ENCODE peak calls at places on chromosomes 7 and 10, in seven cellular contexts. E is H9, H is IMR-90, W is H1, C is mesendoderm, K is neuronal stem cell, X is trophoblast cell. Y is an unnamed sample.

GRCh38 chr10:121764241-121764942 is 163.4 kb downstream of the ATE1 start:
- DNase-seq in E (no peak), H (no peak), W (no peak), C (no peak), K (no peak), X (no peak), Y (no peak)

GRCh38 chr7:44759246-44759645 is 10.6 kb downstream of the ZMIZ2 start:
- DNase-seq in E (no peak), H (no peak), W (no peak), C (no peak), K (no peak), X (no peak), Y (no peak)

GRCh38 chr7:1106783-1107421 is 19.0 kb downstream of the GPER1 start:
- DNase-seq in E (no peak), H (no peak), W (no peak), C (no peak), K (no peak), X (no peak), Y (no peak)

GRCh38 chr7:29322023-29322712 is 127.6 kb downstream of the CHN2 start:
- DNase-seq in E (no peak), H (no peak), W (no peak), C (peak; percentile 57), K (no peak), X (no peak), Y (no peak)

GRCh38 chr10:73597346-73597745 is 6.2 kb upstream of the USP54 start:
- DNase-seq in E (no peak), H (peak; percentile 47), W (no peak), C (no peak), K (no peak), X (no peak), Y (no peak)

GRCh38 chr7:147678943-147679342 is 911.6 kb upstream of the C7orf33 start:
- DNase-seq in E (no peak), H (no peak), W (no peak), C (no peak), K (no peak), X (no peak), Y (no peak)

GRCh38 chr10:103925591-103925990 is 7.6 kb upstream of the STN1 start:
- DNase-seq in E (no peak), H (no peak), W (no peak), C (no peak), K (no peak), X (no peak), Y (no peak)

GRCh38 chr10:69883256-69883655 is 81.5 kb downstream of the COL13A1 start:
- DNase-seq in E (no peak), H (no peak), W (no peak), C (peak; percentile 74), K (no peak), X (no peak), Y (no peak)

GRCh38 chr7:71005109-71005508 is 126.8 kb upstream of the GALNT17 start:
- DNase-seq in E (no peak), H (no peak), W (no peak), C (no peak), K (no peak), X (no peak), Y (no peak)

GRCh38 chr7:3408814-3409595 is 108.0 kb downstream of the SDK1 start:
- DNase-seq in E (no peak), H (no peak), W (no peak), C (no peak), K (no peak), X (no peak), Y (peak; percentile 21)

GRCh38 chr7:26321440-26321839 is 29.8 kb downstream of the SNX10 start:
- DNase-seq in E (no peak), H (no peak), W (no peak), C (no peak), K (no peak), X (no peak), Y (no peak)

GRCh38 chr7:108329514-108329913 is 126.7 kb downstream of the NRCAM start:
- DNase-seq in E (no peak), H (no peak), W (no peak), C (no peak), K (peak; percentile 33), X (no peak), Y (no peak)

GRCh38 chr10:86178401-86179142 is 188.0 kb downstream of the GRID1 start:
- DNase-seq in E (peak; percentile 84), H (no peak), W (peak; percentile 83), C (peak; percentile 73), K (peak; percentile 12), X (peak; percentile 45), Y (no peak)

GRCh38 chr10:110378533-110379108 is 73.9 kb upstream of the SMNDC1 start:
- DNase-seq in E (no peak), H (no peak), W (no peak), C (no peak), K (no peak), X (no peak), Y (no peak)

GRCh38 chr7:151311294-151311864 is 30.2 kb upstream of the NUB1 start:
- DNase-seq in E (peak; percentile 42), H (no peak), W (no peak), C (peak; percentile 69), K (no peak), X (peak; percentile 90), Y (no peak)

GRCh38 chr10:6778992-6779701 is 199.1 kb upstream of the PRKCQ start:
- DNase-seq in E (no peak), H (peak; percentile 99), W (no peak), C (peak; percentile 85), K (no peak), X (peak; percentile 94), Y (peak; percentile 91)

GRCh38 chr10:46539596-46540411 is 16.7 kb downstream of the GPRIN2 start:
- DNase-seq in E (no peak), H (peak; percentile 87), W (no peak), C (no peak), K (no peak), X (peak; percentile 100), Y (peak; percentile 75)

GRCh38 chr7:6571160-6571779 is 6.0 kb upstream of the ZDHHC4 start:
- DNase-seq in E (no peak), H (no peak), W (no peak), C (no peak), K (no peak), X (no peak), Y (no peak)

GRCh38 chr7:17941171-17941490 is 837 bp upstream of the SNX13 start:
- DNase-seq in E (no peak), H (no peak), W (no peak), C (peak; percentile 16), K (no peak), X (peak; percentile 80), Y (peak; percentile 24)

DNA sequence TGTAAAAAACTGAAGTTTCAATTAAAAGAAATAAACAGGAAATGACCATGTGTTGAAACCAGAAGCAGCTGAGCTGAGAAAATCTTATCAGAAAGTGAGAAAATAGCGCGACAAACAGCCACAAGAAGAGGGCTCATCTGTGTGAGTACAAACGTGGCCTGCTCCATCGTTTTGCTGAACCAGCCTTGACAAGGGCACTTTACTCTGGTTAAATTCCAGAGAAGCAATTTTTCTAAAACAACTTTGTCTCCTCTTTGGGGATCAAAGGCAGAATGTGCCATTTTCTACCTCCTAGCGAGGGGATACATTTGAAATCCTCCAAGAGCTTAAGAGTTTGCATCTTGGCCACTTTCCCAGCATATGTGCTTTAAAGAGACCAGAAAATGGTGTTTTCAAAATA is 51.3 kb upstream of the VIPR2 start:
- DNase-seq in E (no peak), H (no peak), W (no peak), C (no peak), K (no peak), X (no peak), Y (no peak)
- H3K4ac ChIP-seq in E (no peak overlapping the region), H (no peak overlapping the region), W (no peak overlapping the region), C (no peak overlapping the region), K (no peak overlapping the region), X (no peak overlapping the region), Y (no peak overlapping the region)

GRCh38 chr10:88866454-88866853 is 13.6 kb upstream of the STAMBPL1 start:
- DNase-seq in E (no peak), H (no peak), W (no peak), C (no peak), K (no peak), X (peak; percentile 36), Y (no peak)
- H2AK5ac ChIP-seq in E (no peak overlapping the region), H (no peak overlapping the region), W (no peak overlapping the region), C (no peak overlapping the region), K (no peak overlapping the region), X (no peak overlapping the region), Y (no peak overlapping the region)

DNA sequence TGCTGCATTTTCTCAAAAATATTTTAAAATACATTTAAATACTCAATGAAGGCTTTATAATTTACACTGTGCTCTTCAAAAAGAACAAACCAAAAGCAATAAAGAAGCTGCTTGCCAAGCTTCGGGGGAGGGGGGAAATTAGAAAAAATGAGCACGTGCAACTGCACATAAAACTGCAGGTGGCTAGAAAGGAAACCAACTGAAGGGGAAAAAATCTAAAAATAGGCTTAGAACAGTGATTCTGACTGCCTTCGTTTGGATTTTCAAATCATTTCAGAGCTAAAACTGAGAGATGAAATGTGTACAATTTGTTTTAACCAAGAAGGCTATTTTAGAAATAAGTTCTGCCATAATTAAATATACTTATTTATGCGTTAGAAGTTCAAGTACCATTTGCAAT is 61.4 kb downstream of the ABI1 start:
- DNase-seq in E (no peak), H (no peak), W (no peak), C (no peak), K (no peak), X (no peak), Y (no peak)
- H3K27ac ChIP-seq in E (no peak overlapping the region), H (no peak overlapping the region), W (no peak overlapping the region), C (no peak overlapping the region), K (no peak overlapping the region), X (no peak overlapping the region), Y (no peak overlapping the region)

DNA sequence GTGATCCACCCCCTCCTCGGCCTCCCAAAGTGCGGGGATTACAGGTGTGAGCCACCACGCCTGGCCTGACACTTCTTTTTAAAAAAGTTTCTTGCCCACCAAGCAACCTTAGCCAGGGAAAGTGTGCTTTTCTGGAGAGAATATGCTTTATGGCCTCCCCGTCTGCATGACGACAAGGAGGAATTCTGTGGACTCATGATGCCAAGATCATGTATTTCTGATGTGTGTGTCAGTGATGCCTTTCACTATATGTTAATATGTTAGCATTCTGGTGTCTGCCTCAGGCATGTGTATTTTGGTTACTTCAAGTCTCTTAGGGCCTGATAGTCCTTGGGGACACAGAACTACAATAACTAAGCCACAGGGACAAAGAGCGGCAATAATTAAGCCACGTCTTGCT is 2.1 kb downstream of the PDSS1 start:
- DNase-seq in E (no peak), H (no peak), W (no peak), C (no peak), K (no peak), X (no peak), Y (no peak)
- H3K4ac ChIP-seq in E (no peak overlapping the region), H (no peak overlapping the region), W (no peak overlapping the region), C (no peak overlapping the region), K (no peak overlapping the region), X (peak overlapping the region; percentile 65), Y (no peak overlapping the region)

GRCh38 chr10:115882021-115882420 is 391.0 kb downstream of the GFRA1 start:
- DNase-seq in E (no peak), H (no peak), W (no peak), C (no peak), K (no peak), X (no peak), Y (no peak)
- H2AK5ac ChIP-seq in E (no peak overlapping the region), H (no peak overlapping the region), W (no peak overlapping the region), C (no peak overlapping the region), K (no peak overlapping the region), X (no peak overlapping the region), Y (no peak overlapping the region)

GRCh38 chr7:116811768-116812167 is 50.6 kb upstream of the CAPZA2 start:
- DNase-seq in E (no peak), H (no peak), W (no peak), C (no peak), K (no peak), X (no peak), Y (no peak)
- H3K27ac ChIP-seq in E (no peak overlapping the region), H (no peak overlapping the region), W (no peak overlapping the region), C (no peak overlapping the region), K (no peak overlapping the region), X (no peak overlapping the region), Y (no peak overlapping the region)

Y was measured in mesenchymal stem cell.